ENCODE peak calls at places on chromosomes 5 and 9, in ten cellular contexts. Z is iris pigment epithelial cell; W is activated T-helper 1 cell treated with anti-CD3 and anti-CD28 coated beads, Interleukin-2, amount 50 U/mL, for 16 hours; V is epithelial cell of esophagus; Y is testis; J is adrenal gland; S is foreskin fibroblast; B is AG10803; M is dorsolateral prefrontal cortex; R is ureter. Q is an unnamed sample.

GRCh38 chr9:121909111-121909510 is 184.0 kb downstream of the TTLL11 start:
- DNase-seq in Z (no peak), W (no peak), V (no peak), Y (no peak), J (no peak), S (no peak), B (no peak), M (no peak), R (no peak), Q (no peak)

GRCh38 chr5:76050131-76050530 is 33.1 kb upstream of the SV2C start:
- DNase-seq in Z (no peak), W (no peak), V (peak; percentile 55), Y (no peak), J (no peak), S (no peak), B (no peak), M (no peak), R (no peak), Q (no peak)

GRCh38 chr9:126690431-126691051 is 76.8 kb downstream of the LMX1B start:
- DNase-seq in Z (peak; percentile 13), W (peak; percentile 19), V (peak; percentile 54), Y (peak; percentile 59), J (peak; percentile 57), S (peak; percentile 29), B (no peak), M (no peak), R (no peak), Q (peak; percentile 77)

GRCh38 chr9:126057869-126058467 is 268.7 kb upstream of the MVB12B start:
- DNase-seq in Z (no peak), W (no peak), V (no peak), Y (no peak), J (no peak), S (peak; percentile 36), B (peak; percentile 18), M (no peak), R (no peak), Q (no peak)

GRCh38 chr5:139748505-139748826 is 47.1 kb upstream of the PSD2 start:
- DNase-seq in Z (no peak), W (no peak), V (no peak), Y (no peak), J (no peak), S (no peak), B (no peak), M (no peak), R (no peak), Q (no peak)

GRCh38 chr9:33437898-33438297 is 9.5 kb downstream of the AQP3 start:
- DNase-seq in Z (no peak), W (no peak), V (no peak), Y (no peak), J (no peak), S (no peak), B (no peak), M (no peak), R (no peak), Q (no peak)

GRCh38 chr9:108041551-108041950 is 552.0 kb upstream of the KLF4 start:
- DNase-seq in Z (peak; percentile 75), W (no peak), V (peak; percentile 91), Y (no peak), J (no peak), S (peak; percentile 85), B (peak; percentile 83), M (no peak), R (no peak), Q (no peak)

GRCh38 chr5:2901096-2901495 is 149.6 kb upstream of the IRX2 start:
- DNase-seq in Z (no peak), W (no peak), V (no peak), Y (no peak), J (peak; percentile 13), S (no peak), B (no peak), M (no peak), R (peak; percentile 20), Q (no peak)

GRCh38 chr9:131707677-131708612 is 31.9 kb downstream of the RAPGEF1 start:
- DNase-seq in Z (peak; percentile 75), W (no peak), V (peak; percentile 83), Y (peak; percentile 80), J (peak; percentile 96), S (peak; percentile 81), B (peak; percentile 78), M (no peak), R (no peak), Q (peak; percentile 72)

GRCh38 chr5:171715551-171715950 is 70.1 kb upstream of the SMIM23 start:
- DNase-seq in Z (no peak), W (no peak), V (no peak), Y (no peak), J (no peak), S (no peak), B (no peak), M (no peak), R (peak; percentile 12), Q (no peak)

GRCh38 chr5:158519433-158520025 is 580.2 kb downstream of the EBF1 start:
- DNase-seq in Z (no peak), W (no peak), V (no peak), Y (no peak), J (no peak), S (peak; percentile 40), B (no peak), M (no peak), R (no peak), Q (no peak)

GRCh38 chr9:5953743-5954707 is 61.4 kb downstream of the RANBP6 start:
- DNase-seq in Z (peak; percentile 25), W (no peak), V (no peak), Y (no peak), J (no peak), S (peak; percentile 8), B (no peak), M (no peak), R (no peak), Q (no peak)

GRCh38 chr5:102865171-102865509 is 110.0 kb downstream of the PAM start:
- DNase-seq in Z (no peak), W (no peak), V (no peak), Y (no peak), J (no peak), S (no peak), B (peak; percentile 40), M (no peak), R (no peak), Q (no peak)

GRCh38 chr5:1801954-1802295 is 718 bp downstream of the NDUFS6 start:
- DNase-seq in Z (no peak), W (no peak), V (peak; percentile 31), Y (peak; percentile 34), J (no peak), S (no peak), B (no peak), M (no peak), R (no peak), Q (no peak)

GRCh38 chr9:131589124-131589711 is 43.9 kb downstream of the PRRT1B start:
- DNase-seq in Z (no peak), W (no peak), V (no peak), Y (no peak), J (no peak), S (no peak), B (no peak), M (no peak), R (no peak), Q (no peak)

GRCh38 chr5:63648376-63648775 is 313.9 kb downstream of the HTR1A start:
- DNase-seq in Z (no peak), W (no peak), V (no peak), Y (no peak), J (no peak), S (no peak), B (no peak), M (no peak), R (no peak), Q (no peak)

GRCh38 chr5:115054387-115054951 is 115.2 kb downstream of the TRIM36 start:
- DNase-seq in Z (no peak), W (no peak), V (no peak), Y (no peak), J (no peak), S (no peak), B (no peak), M (no peak), R (no peak), Q (no peak)

GRCh38 chr5:139911425-139912120 is 116.0 kb downstream of the PSD2 start:
- DNase-seq in Z (no peak), W (no peak), V (peak; percentile 37), Y (peak; percentile 5), J (peak; percentile 44), S (no peak), B (no peak), M (no peak), R (no peak), Q (no peak)

GRCh38 chr5:91888810-91889209 is 505.7 kb upstream of the ARRDC3 start:
- DNase-seq in Z (no peak), W (no peak), V (no peak), Y (no peak), J (no peak), S (no peak), B (no peak), M (no peak), R (no peak), Q (no peak)

GRCh38 chr5:172896465-172896864 is 62.4 kb downstream of the ERGIC1 start:
- DNase-seq in Z (peak; percentile 71), W (no peak), V (no peak), Y (no peak), J (peak; percentile 75), S (peak; percentile 36), B (peak; percentile 44), M (no peak), R (no peak), Q (no peak)

GRCh38 chr5:143599474-143599873 is 196.0 kb upstream of the NR3C1 start:
- DNase-seq in Z (no peak), W (no peak), V (no peak), Y (no peak), J (no peak), S (no peak), B (no peak), M (no peak), R (no peak), Q (no peak)